ENCODE peak calls at places on chromosomes 5 and 9, in five cellular contexts. J is stomach; Q is CD8-positive, alpha-beta memory T cell; V is GM12878; S is right atrium auricular region. F is an unnamed sample. For H3K36me3, the result is how much of the 10 kb centered on the place peaks cover.

GRCh38 chr5:144040615-144041394 is 129.7 kb downstream of the YIPF5 start:
- DNase-seq in J (no peak), Q (no peak), V (no peak), S (no peak), F (no peak)

GRCh38 chr9:127746959-127747569 is 12.0 kb upstream of the TOR2A start:
- DNase-seq in J (no peak), Q (no peak), V (no peak), S (no peak), F (no peak)

GRCh38 chr9:99606955-99607354 is 214.7 kb upstream of the NR4A3 start:
- DNase-seq in J (no peak), Q (no peak), V (no peak), S (no peak), F (no peak)

GRCh38 chr5:157213527-157214243 is 33.0 kb downstream of the ITK start:
- DNase-seq in J (no peak), Q (no peak), V (no peak), S (no peak), F (no peak)

GRCh38 chr9:131738838-131739191 is 1.1 kb downstream of the RAPGEF1 start:
- DNase-seq in J (peak), Q (no peak), V (no peak), S (no peak), F (no peak)

GRCh38 chr5:131466171-131466766 is 168.8 kb downstream of the RAPGEF6 start:
- DNase-seq in J (no peak), Q (no peak), V (no peak), S (no peak), F (no peak)

GRCh38 chr5:111134080-111134479 is 41.9 kb downstream of the WDR36 start:
- DNase-seq in J (no peak), Q (no peak), V (no peak), S (no peak), F (no peak)

GRCh38 chr5:171386861-171387254 is 791 bp upstream of the NPM1 start:
- DNase-seq in J (no peak), Q (no peak), V (no peak), S (no peak), F (no peak)

DNA sequence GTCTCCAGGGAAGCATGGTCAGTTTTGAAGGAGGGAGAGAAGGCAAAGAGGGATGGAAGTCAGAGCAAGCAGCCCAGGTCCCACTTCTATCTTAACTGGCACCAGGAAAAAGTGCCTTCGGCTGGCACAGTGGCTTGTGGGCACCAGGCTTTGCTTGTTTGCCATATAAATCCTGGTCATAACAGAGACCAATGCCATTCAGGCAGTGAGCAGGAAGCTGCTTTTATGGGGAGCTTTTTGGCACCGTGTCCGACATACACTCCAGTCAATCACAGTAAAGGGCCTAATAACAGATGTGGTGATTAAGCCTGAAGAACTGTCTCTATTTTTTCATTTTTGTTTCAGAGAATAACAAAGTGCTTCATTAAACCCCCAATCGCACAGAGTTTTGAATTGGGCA is 21.5 kb downstream of the MEGF10 start:
- DNase-seq in J (no peak), Q (no peak), V (no peak), S (no peak), F (no peak)
- H3K36me3 ChIP-seq in J (under half), Q (under half), V (under half), S (under half), F (under half)

GRCh38 chr9:121682201-121682600 is 30.8 kb downstream of the DAB2IP start:
- DNase-seq in J (no peak), Q (no peak), V (no peak), S (no peak), F (no peak)

GRCh38 chr9:121685146-121685794 is 33.8 kb downstream of the DAB2IP start:
- DNase-seq in J (no peak), Q (no peak), V (no peak), S (no peak), F (no peak)

GRCh38 chr9:121682926-121683485 is 31.6 kb downstream of the DAB2IP start:
- DNase-seq in J (no peak), Q (no peak), V (no peak), S (no peak), F (no peak)

GRCh38 chr9:121684381-121685145 is 33.1 kb downstream of the DAB2IP start:
- DNase-seq in J (peak), Q (no peak), V (no peak), S (no peak), F (no peak)

DNA sequence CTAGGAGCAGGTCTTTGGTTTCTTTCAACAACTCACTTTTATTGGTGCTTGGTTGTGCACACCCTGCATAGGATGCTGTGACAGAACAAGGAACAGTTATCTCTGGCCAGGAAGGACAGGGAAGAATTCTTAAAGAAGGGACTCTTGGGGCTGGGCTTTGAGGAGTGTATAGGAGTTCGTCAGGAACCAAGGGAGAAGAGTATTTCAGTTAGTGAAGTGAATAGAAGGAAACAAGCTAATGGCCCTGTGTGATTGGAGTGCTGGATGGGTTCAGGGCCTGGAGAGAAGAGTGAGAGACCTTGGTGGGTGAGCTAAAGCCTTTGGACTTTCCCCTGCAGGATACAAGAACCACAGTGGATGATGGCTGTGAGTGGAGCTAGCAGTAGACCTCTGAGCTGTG is 32.2 kb downstream of the DAB2IP start:
- DNase-seq in J (no peak), Q (no peak), V (no peak), S (no peak), F (no peak)
- H3K36me3 ChIP-seq in J (under half), Q (under half), V (under half), S (under half), F (under half)

DNA sequence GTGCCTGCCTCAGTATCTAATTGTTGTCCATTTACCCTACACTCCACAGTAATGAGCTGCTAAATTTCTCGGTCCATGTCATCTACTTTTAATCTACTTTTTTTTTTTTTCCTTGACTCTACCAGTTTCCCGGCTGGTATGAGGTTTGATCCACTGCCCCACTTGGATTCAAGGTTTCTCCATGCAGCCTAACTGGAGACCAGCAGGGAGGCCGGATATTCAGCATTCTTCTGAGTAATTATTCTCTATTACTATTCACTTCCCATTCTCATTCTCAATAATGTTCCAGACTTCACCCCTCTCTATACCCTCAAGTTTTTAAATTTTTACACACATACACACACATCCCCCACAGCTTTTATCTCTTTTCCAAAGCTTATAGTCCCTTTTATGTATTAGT is 51.0 kb upstream of the SUSD1 start:
- DNase-seq in J (no peak), Q (no peak), V (no peak), S (no peak), F (no peak)
- H3K36me3 ChIP-seq in J (half or more), Q (under half), V (under half), S (under half), F (half or more)

GRCh38 chr5:98917433-98917832 is 11.4 kb downstream of the CHD1 start:
- DNase-seq in J (no peak), Q (no peak), V (no peak), S (no peak), F (no peak)

GRCh38 chr5:98916540-98916939 is 12.3 kb downstream of the CHD1 start:
- DNase-seq in J (no peak), Q (no peak), V (no peak), S (no peak), F (no peak)

GRCh38 chr5:98909363-98909762 is 19.4 kb downstream of the CHD1 start:
- DNase-seq in J (no peak), Q (no peak), V (no peak), S (no peak), F (no peak)

GRCh38 chr5:98911221-98912040 is 17.4 kb downstream of the CHD1 start:
- DNase-seq in J (no peak), Q (no peak), V (no peak), S (no peak), F (no peak)

GRCh38 chr5:98913911-98914310 is 14.9 kb downstream of the CHD1 start:
- DNase-seq in J (no peak), Q (no peak), V (no peak), S (no peak), F (no peak)
- H3K36me3 ChIP-seq in J (under half), Q (under half), V (under half), S (under half), F (under half)

DNA sequence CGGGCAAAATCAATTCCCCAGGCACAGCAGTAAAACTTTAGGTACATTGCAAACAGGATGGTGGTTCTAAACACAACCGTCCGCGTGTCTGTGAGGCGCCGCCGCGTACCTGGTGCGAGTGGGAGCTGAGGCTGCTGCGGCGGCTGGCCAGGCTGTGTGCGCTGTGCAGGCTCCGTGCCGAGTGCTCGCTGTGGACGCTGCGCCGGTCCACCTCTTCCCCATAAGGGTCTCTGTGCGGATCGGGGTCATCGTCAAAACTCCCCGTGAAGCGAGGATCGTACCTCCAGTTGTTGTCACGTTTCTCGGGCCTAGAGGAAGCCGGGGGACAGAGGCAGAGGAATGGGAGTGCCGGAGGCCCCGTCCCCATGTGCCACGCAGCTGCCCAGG is 16.7 kb downstream of the SEC16A start:
- DNase-seq in J (no peak), Q (no peak), V (no peak), S (no peak), F (no peak)
- H3K36me3 ChIP-seq in J (half or more), Q (half or more), V (under half), S (half or more), F (half or more)